ENCODE peak calls at places on chromosomes 16 and 17, in four cellular contexts. M is skeletal muscle cell; T is endothelial cell; U is activated T-cell treated with anti-CD3 and anti-CD28 coated beads, Interleukin-2, amount 50 U/mL, for 72 hours. C is an unnamed sample.

GRCh38 chr16:86713021-86713631 is 134.8 kb downstream of the FOXL1 start:
- DNase-seq in U (no peak), M (no peak), T (no peak), C (no peak)

GRCh38 chr16:82704369-82704768 is 77.6 kb downstream of the CDH13 start:
- DNase-seq in T (no peak), M (no peak), U (no peak), C (no peak)

GRCh38 chr17:40190197-40191021 is 13.1 kb downstream of the RAPGEFL1 start:
- DNase-seq in U (peak; percentile 37), M (no peak), T (peak; percentile 61), C (peak; percentile 30)

GRCh38 chr17:60960398-60961065 is 282.9 kb downstream of the BCAS3 start:
- DNase-seq in M (no peak), U (no peak), T (no peak), C (no peak)

GRCh38 chr17:61338000-61338864 is 61.4 kb upstream of the TBX2 start:
- DNase-seq in M (peak; percentile 68), U (no peak), T (no peak), C (no peak)

GRCh38 chr16:85429776-85430522 is 183.2 kb upstream of the GSE1 start:
- DNase-seq in T (no peak), U (no peak), M (no peak), C (no peak)

GRCh38 chr17:47742319-47743181 is 9.5 kb downstream of the TBX21 start:
- DNase-seq in T (peak; percentile 76), M (no peak), U (peak; percentile 58), C (peak; percentile 30)

GRCh38 chr17:50109785-50110184 is 14.6 kb downstream of the PDK2 start:
- DNase-seq in M (no peak), U (no peak), T (no peak), C (no peak)

GRCh38 chr17:72926171-72926570 is 166.3 kb downstream of the SLC39A11 start:
- DNase-seq in T (no peak), M (no peak), U (no peak), C (no peak)

GRCh38 chr16:67396159-67396774 is 3.0 kb upstream of the TPPP3 start:
- DNase-seq in U (no peak), M (peak; percentile 58), T (peak; percentile 57), C (no peak)

GRCh38 chr17:32341857-32342602 is at the start of gene C17orf75:
- DNase-seq in T (peak; percentile 58), M (no peak), U (peak; percentile 86), C (peak; percentile 77)

GRCh38 chr17:41419712-41420111 is 4.7 kb downstream of the KRT37 start:
- DNase-seq in T (no peak), U (no peak), M (no peak), C (peak; percentile 12)

GRCh38 chr17:41131979-41132378 is 8.0 kb upstream of the KRTAP4-12 start:
- DNase-seq in U (no peak), M (no peak), T (no peak), C (no peak)

GRCh38 chr16:85642762-85643281 is 29.7 kb downstream of the GSE1 start:
- DNase-seq in U (no peak), M (no peak), T (no peak), C (no peak)

GRCh38 chr16:81419806-81420205 is 24.8 kb upstream of the CMIP start:
- DNase-seq in U (no peak), T (no peak), M (no peak), C (no peak)

GRCh38 chr17:81403040-81403467 is 7.8 kb downstream of the BAHCC1 start:
- DNase-seq in T (no peak), M (no peak), U (no peak), C (no peak)

GRCh38 chr16:31006086-31006385 is 4.4 kb downstream of the STX1B start:
- DNase-seq in U (no peak), M (no peak), T (no peak), C (no peak)

GRCh38 chr16:51321251-51321650 is 170.2 kb upstream of the SALL1 start:
- DNase-seq in T (no peak), M (no peak), U (no peak), C (no peak)

GRCh38 chr16:20111143-20111542 is 37.5 kb upstream of the GPR139 start:
- DNase-seq in M (no peak), U (no peak), T (no peak), C (no peak)

GRCh38 chr17:38746893-38747384 is 1.2 kb downstream of the PCGF2 start:
- DNase-seq in U (no peak), T (peak; percentile 41), M (no peak), C (no peak)

GRCh38 chr16:64419832-64420231 is 702.0 kb downstream of the CDH11 start:
- DNase-seq in U (no peak), T (no peak), M (no peak), C (no peak)

GRCh38 chr17:35801583-35802224 is 6.3 kb upstream of the MMP28 start:
- DNase-seq in U (no peak), T (peak; percentile 68), M (peak; percentile 64), C (peak; percentile 71)

GRCh38 chr16:2775765-2776499 is 1.1 kb downstream of the ELOB start:
- DNase-seq in M (no peak), T (no peak), U (no peak), C (no peak)

GRCh38 chr17:58316260-58316960 is 12.2 kb downstream of the TSPOAP1 start:
- DNase-seq in U (peak; percentile 0), M (no peak), T (peak; percentile 2), C (no peak)

GRCh38 chr17:48012151-48012520 is 25.5 kb downstream of the COPZ2 start:
- DNase-seq in M (no peak), T (peak; percentile 48), U (peak; percentile 74), C (peak; percentile 78)

GRCh38 chr17:64148699-64149098 is 18.8 kb upstream of the ERN1 start:
- DNase-seq in T (no peak), M (no peak), U (no peak), C (no peak)

GRCh38 chr17:6061290-6061689 is 8.9 kb upstream of the WSCD1 start:
- DNase-seq in M (peak; percentile 56), U (no peak), T (no peak), C (no peak)

GRCh38 chr16:35485915-35486314 is 2026.5 kb downstream of the TP53TG3F start:
- DNase-seq in M (no peak), U (no peak), T (no peak), C (no peak)

GRCh38 chr17:51029568-51030463 is 90.9 kb downstream of the SPAG9 start:
- DNase-seq in T (no peak), M (no peak), U (no peak), C (peak; percentile 28)

GRCh38 chr17:3865166-3865565 is 19.1 kb upstream of the NCBP3 start:
- DNase-seq in T (no peak), M (no peak), U (no peak), C (no peak)

GRCh38 chr17:44187131-44187899 is 543 bp downstream of the TMUB2 start:
- DNase-seq in M (no peak), U (no peak), T (no peak), C (no peak)

GRCh38 chr17:13704333-13704732 is 102.6 kb upstream of the HS3ST3A1 start:
- DNase-seq in T (no peak), M (peak; percentile 52), U (no peak), C (no peak)

GRCh38 chr17:77802333-77802615 is 156.2 kb upstream of the TNRC6C start:
- DNase-seq in T (no peak), M (no peak), U (no peak), C (no peak)

GRCh38 chr17:73325527-73325842 is 13.7 kb upstream of the CDC42EP4 start:
- DNase-seq in T (no peak), U (no peak), M (peak; percentile 77), C (no peak)

GRCh38 chr17:22506231-22506630 is 813.9 kb downstream of the KCNJ18 start:
- DNase-seq in T (no peak), U (no peak), M (no peak), C (no peak)

GRCh38 chr16:3846087-3846486 is 34.4 kb downstream of the CREBBP start:
- DNase-seq in U (no peak), T (no peak), M (no peak), C (no peak)

C was measured in Jurkat, Clone E6-1.